ENCODE peak calls at places on chromosomes 7 and 10, in eight cellular contexts. C is GM10248; S is spleen; A is choroid plexus epithelial cell; W is CD4-positive, alpha-beta T cell; R is bronchial epithelial cell; U is esophagus squamous epithelium; N is GM13977. T is an unnamed sample.

GRCh38 chr10:133484818-133485217 is 31.1 kb downstream of the SCART1 start:
- DNase-seq in U (no peak), A (peak), W (no peak), N (no peak), S (no peak), C (no peak), R (no peak), T (no peak)

GRCh38 chr7:32143271-32143670 is 73.1 kb upstream of the PDE1C start:
- DNase-seq in S (no peak), N (no peak), C (no peak), W (no peak), U (no peak), A (no peak), R (no peak), T (no peak)

GRCh38 chr10:121179006-121179405 is 327.8 kb downstream of the WDR11 start:
- DNase-seq in W (no peak), A (no peak), R (peak), C (no peak), U (no peak), N (no peak), S (no peak), T (no peak)

GRCh38 chr10:30718877-30719268 is 89.3 kb upstream of the LYZL2 start:
- DNase-seq in S (no peak), U (no peak), R (no peak), A (no peak), W (no peak), C (no peak), N (no peak), T (no peak)

GRCh38 chr7:67493386-67493785 is 496.8 kb downstream of the TYW1 start:
- DNase-seq in S (no peak), R (no peak), N (no peak), A (no peak), U (no peak), W (no peak), C (no peak), T (no peak)

GRCh38 chr7:35465791-35466336 is 212.0 kb upstream of the TBX20 start:
- DNase-seq in U (no peak), R (no peak), C (no peak), A (no peak), S (no peak), N (no peak), W (no peak), T (no peak)

GRCh38 chr7:43199761-43200160 is 87.3 kb downstream of the HECW1 start:
- DNase-seq in W (no peak), C (no peak), U (no peak), R (no peak), N (no peak), A (peak), S (no peak), T (no peak)

GRCh38 chr10:69359089-69360025 is 57.4 kb downstream of the TACR2 start:
- DNase-seq in C (no peak), R (no peak), N (no peak), A (peak), U (no peak), W (peak), S (no peak), T (no peak)

GRCh38 chr10:116718058-116718457 is 24.3 kb downstream of the HSPA12A start:
- DNase-seq in C (no peak), U (no peak), R (no peak), A (no peak), S (peak), W (no peak), N (no peak), T (no peak)

GRCh38 chr10:104640339-104641149 is 546 bp upstream of the SORCS3 start:
- DNase-seq in R (no peak), N (no peak), W (no peak), S (no peak), C (no peak), A (no peak), U (no peak), T (no peak)
- TF ChIP-seq CTCF in R (no peak), N (no peak), W (no peak), S (no peak), C (no peak), A (no peak), U (no peak), T (no peak)

GRCh38 chr7:45661302-45661995 is 87.3 kb downstream of the ADCY1 start:
- DNase-seq in A (no peak), W (no peak), U (no peak), S (no peak), R (no peak), C (no peak), N (no peak), T (no peak)
- TF ChIP-seq CTCF in A (no peak), W (no peak), U (no peak), S (no peak), R (no peak), C (no peak), N (no peak), T (no peak)

GRCh38 chr7:151322893-151323292 is 18.7 kb upstream of the NUB1 start:
- DNase-seq in R (no peak), A (no peak), N (no peak), U (no peak), C (no peak), S (no peak), W (no peak), T (no peak)
- TF ChIP-seq CTCF in R (no peak), A (no peak), N (no peak), U (no peak), C (no peak), S (no peak), W (no peak), T (no peak)

DNA sequence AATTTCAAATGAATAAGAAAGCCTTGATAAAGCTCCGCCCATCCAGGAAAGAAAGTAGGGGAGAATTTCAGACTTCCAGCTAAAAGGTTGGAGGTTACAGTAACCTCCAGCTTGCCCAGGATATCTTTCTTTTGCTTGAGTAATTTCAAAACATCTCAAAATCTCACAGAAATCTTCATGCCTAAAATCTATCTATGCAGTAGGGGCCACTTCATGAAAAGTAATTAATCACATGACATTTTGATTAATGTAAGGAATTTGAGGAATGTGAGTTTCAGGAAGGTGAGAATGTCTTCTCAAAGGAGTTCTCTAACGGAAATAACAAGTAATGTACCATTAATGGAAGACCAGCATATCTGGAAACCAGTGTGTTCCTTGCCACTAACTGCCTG is 24.3 kb downstream of the TRIL start:
- DNase-seq in S (no peak), R (no peak), C (no peak), N (no peak), U (no peak), A (no peak), W (no peak), T (no peak)
- TF ChIP-seq CTCF in S (no peak), R (no peak), C (no peak), N (no peak), U (no peak), A (no peak), W (no peak), T (no peak)

GRCh38 chr7:2437136-2437535 is 33.7 kb downstream of the CHST12 start:
- DNase-seq in A (no peak), R (peak), S (no peak), U (no peak), C (no peak), N (no peak), W (no peak), T (no peak)

GRCh38 chr7:2436341-2437104 is 33.1 kb downstream of the CHST12 start:
- DNase-seq in C (no peak), R (no peak), U (no peak), N (no peak), A (no peak), S (no peak), W (no peak), T (no peak)

GRCh38 chr7:2438181-2438580 is 34.8 kb downstream of the CHST12 start:
- DNase-seq in R (no peak), N (no peak), C (no peak), W (no peak), A (no peak), S (no peak), U (no peak), T (no peak)

GRCh38 chr7:2438775-2439174 is 35.4 kb downstream of the CHST12 start:
- DNase-seq in N (no peak), W (no peak), U (no peak), A (no peak), R (no peak), S (no peak), C (no peak), T (no peak)

GRCh38 chr7:2437537-2438148 is 34.2 kb downstream of the CHST12 start:
- DNase-seq in R (no peak), N (no peak), A (no peak), U (no peak), W (no peak), C (no peak), S (no peak), T (no peak)
- TF ChIP-seq CTCF in R (no peak), N (no peak), A (no peak), U (no peak), W (no peak), C (no peak), S (no peak), T (no peak)

GRCh38 chr10:52911163-52911562 is 138.6 kb upstream of the MBL2 start:
- DNase-seq in C (no peak), R (no peak), N (no peak), W (no peak), U (no peak), A (no peak), S (no peak), T (no peak)
- TF ChIP-seq CTCF in C (no peak), R (no peak), N (no peak), W (no peak), U (no peak), A (no peak), S (no peak), T (no peak)

GRCh38 chr7:127550247-127550646 is 35.1 kb downstream of the GCC1 start:
- DNase-seq in C (no peak), W (no peak), S (no peak), R (no peak), A (peak), U (no peak), N (no peak), T (no peak)
- TF ChIP-seq CTCF in C (no peak), W (no peak), S (no peak), R (no peak), A (peak), U (no peak), N (no peak), T (no peak)

T was measured in CD14-positive monocyte.